ENCODE peak calls at places on chromosomes 6 and 20, in seven cellular contexts. C is EL, V is NCI-H460, A is AG08396, W is nucleus accumbens, U is cardiac muscle cell, Y is tibial artery. N is an unnamed sample.

GRCh38 chr6:70375166-70375565 is 38.1 kb upstream of the FAM135A start:
- DNase-seq in Y (no peak), C (peak; percentile 75), U (no peak), W (no peak), V (no peak), A (no peak), N (no peak)

GRCh38 chr6:142870787-142871371 is 74.1 kb downstream of the HIVEP2 start:
- DNase-seq in W (no peak), U (no peak), C (no peak), V (no peak), Y (no peak), A (no peak), N (no peak)

GRCh38 chr6:2460216-2460734 is 214.9 kb upstream of the GMDS start:
- DNase-seq in Y (no peak), W (no peak), A (no peak), V (no peak), U (no peak), C (no peak), N (no peak)

GRCh38 chr20:13753436-13754036 is 31.2 kb downstream of the ESF1 start:
- DNase-seq in V (no peak), U (no peak), W (no peak), C (no peak), A (no peak), Y (no peak), N (no peak)

GRCh38 chr6:116737004-116737403 is 28.5 kb downstream of the FAM162B start:
- DNase-seq in A (no peak), C (no peak), W (no peak), Y (no peak), V (no peak), U (no peak), N (no peak)

GRCh38 chr20:46694484-46694883 is 5.2 kb upstream of the TP53RK start:
- DNase-seq in U (peak; percentile 67), V (no peak), W (no peak), Y (no peak), C (peak; percentile 26), A (no peak), N (peak; percentile 7)

GRCh38 chr6:35370799-35371493 is 28.6 kb downstream of the PPARD start:
- DNase-seq in Y (peak; percentile 69), U (no peak), C (no peak), V (no peak), A (no peak), W (peak; percentile 18), N (no peak)

GRCh38 chr20:49704932-49705336 is 8.7 kb downstream of the B4GALT5 start:
- DNase-seq in A (no peak), U (no peak), W (no peak), C (no peak), V (no peak), Y (no peak), N (no peak)

GRCh38 chr6:49342410-49342809 is 120.6 kb downstream of the MMUT start:
- DNase-seq in C (no peak), U (no peak), Y (no peak), A (no peak), V (no peak), W (no peak), N (no peak)

GRCh38 chr20:20204326-20204725 is 152.0 kb downstream of the CFAP61 start:
- DNase-seq in A (no peak), U (no peak), Y (no peak), C (no peak), V (no peak), W (no peak), N (no peak)

GRCh38 chr20:47262365-47263013 is 94.0 kb downstream of the ZMYND8 start:
- DNase-seq in U (no peak), V (no peak), Y (no peak), W (no peak), C (no peak), A (no peak), N (no peak)

GRCh38 chr6:89409461-89410035 is 2.5 kb downstream of the RRAGD start:
- DNase-seq in U (peak; percentile 51), A (no peak), C (no peak), Y (no peak), W (no peak), V (no peak), N (no peak)

GRCh38 chr6:2103644-2104523 is 141.5 kb downstream of the GMDS start:
- DNase-seq in W (no peak), U (peak; percentile 36), Y (peak; percentile 75), C (peak; percentile 59), V (peak; percentile 78), A (peak; percentile 28), N (no peak)

GRCh38 chr6:44254957-44255808 is 2.1 kb downstream of the SLC35B2 start:
- DNase-seq in C (peak; percentile 49), V (no peak), Y (no peak), W (no peak), A (no peak), U (no peak), N (no peak)

GRCh38 chr6:11212625-11213024 is 19.8 kb downstream of the NEDD9 start:
- DNase-seq in A (peak; percentile 59), U (no peak), C (peak; percentile 96), W (no peak), Y (peak; percentile 82), V (peak; percentile 63), N (peak; percentile 83)

GRCh38 chr20:31543966-31544598 is 29.8 kb downstream of the HM13 start:
- DNase-seq in Y (no peak), W (no peak), C (peak; percentile 94), U (no peak), A (peak; percentile 90), V (no peak), N (no peak)

GRCh38 chr6:38021029-38021428 is 201.5 kb downstream of the ZFAND3 start:
- DNase-seq in V (no peak), U (no peak), W (no peak), C (no peak), Y (no peak), A (no peak), N (no peak)

GRCh38 chr6:15630202-15630601 is 32.6 kb downstream of the DTNBP1 start:
- DNase-seq in U (no peak), Y (no peak), V (no peak), C (no peak), A (no peak), W (no peak), N (no peak)

GRCh38 chr20:55693646-55694045 is 311.7 kb downstream of the CBLN4 start:
- DNase-seq in U (no peak), V (no peak), C (no peak), W (no peak), Y (no peak), A (no peak), N (no peak)

GRCh38 chr6:54264581-54265272 is 43.5 kb upstream of the TINAG start:
- DNase-seq in W (no peak), A (no peak), U (no peak), Y (no peak), V (no peak), C (no peak), N (no peak)

GRCh38 chr6:82237013-82237412 is 10.5 kb downstream of the IBTK start:
- DNase-seq in W (no peak), A (no peak), C (peak; percentile 27), U (peak; percentile 24), V (no peak), Y (no peak), N (no peak)

GRCh38 chr20:19600042-19600441 is 158.0 kb upstream of the RIN2 start:
- DNase-seq in U (no peak), W (no peak), C (no peak), V (no peak), A (no peak), Y (no peak), N (no peak)

GRCh38 chr20:32619586-32619985 is 34.5 kb upstream of the NOL4L start:
- DNase-seq in A (no peak), V (no peak), U (no peak), W (no peak), Y (no peak), C (no peak), N (no peak)

N was measured in sigmoid colon.